ENCODE peak calls at places on chromosomes 13 and 19, in four cellular contexts. One of them, this sample, is unnamed.

GRCh38 chr13:48586591-48587103 is 53.8 kb upstream of the RCBTB2 start:
- DNase-seq in NCI-H82: no peak
- DNase-seq in SK-N-SH: no peak
- DNase-seq in HFFc6: no peak
- DNase-seq in this sample: no peak

GRCh38 chr13:71661921-71662320 is 205.1 kb downstream of the DACH1 start:
- DNase-seq in NCI-H82: no peak
- DNase-seq in SK-N-SH: no peak
- DNase-seq in HFFc6: no peak
- DNase-seq in this sample: peak

GRCh38 chr19:29583196-29584006 is 22.7 kb upstream of the POP4 start:
- DNase-seq in NCI-H82: no peak
- DNase-seq in SK-N-SH: no peak
- DNase-seq in HFFc6: peak
- DNase-seq in this sample: peak

GRCh38 chr13:24128112-24128511 is 32.4 kb upstream of the SPATA13 start:
- DNase-seq in NCI-H82: no peak
- DNase-seq in SK-N-SH: no peak
- DNase-seq in HFFc6: no peak
- DNase-seq in this sample: no peak

GRCh38 chr19:50005428-50005827 is 19.7 kb downstream of the VRK3 start:
- DNase-seq in NCI-H82: no peak
- DNase-seq in SK-N-SH: no peak
- DNase-seq in HFFc6: no peak
- DNase-seq in this sample: no peak

GRCh38 chr19:58356236-58356970 is 3.1 kb upstream of the A1BG start:
- DNase-seq in NCI-H82: no peak
- DNase-seq in SK-N-SH: no peak
- DNase-seq in HFFc6: no peak
- DNase-seq in this sample: no peak

GRCh38 chr19:37654525-37654832 is 786 bp downstream of the ZFP30 start:
- DNase-seq in NCI-H82: peak
- DNase-seq in SK-N-SH: no peak
- DNase-seq in HFFc6: no peak
- DNase-seq in this sample: peak

GRCh38 chr19:49555600-49556411 is 24.6 kb downstream of the NOSIP start:
- DNase-seq in NCI-H82: peak
- DNase-seq in SK-N-SH: peak
- DNase-seq in HFFc6: no peak
- DNase-seq in this sample: peak

GRCh38 chr19:13869324-13869723 is 7.6 kb upstream of the NANOS3 start:
- DNase-seq in NCI-H82: no peak
- DNase-seq in SK-N-SH: no peak
- DNase-seq in HFFc6: no peak
- DNase-seq in this sample: no peak

GRCh38 chr13:92137519-92137918 is 739.1 kb downstream of the GPC5 start:
- DNase-seq in NCI-H82: no peak
- DNase-seq in SK-N-SH: no peak
- DNase-seq in HFFc6: no peak
- DNase-seq in this sample: no peak

GRCh38 chr19:49809155-49809986 is 3.7 kb downstream of the FUZ start:
- DNase-seq in NCI-H82: no peak
- DNase-seq in SK-N-SH: peak
- DNase-seq in HFFc6: no peak
- DNase-seq in this sample: peak

GRCh38 chr13:33262997-33263396 is 22.6 kb downstream of the STARD13 start:
- DNase-seq in NCI-H82: peak
- DNase-seq in SK-N-SH: no peak
- DNase-seq in HFFc6: no peak
- DNase-seq in this sample: no peak